ENCODE peak calls at places on chromosomes 11 and 22, in seven cellular contexts. E is SK-N-SH, Q is H1, W is K562, K is HepG2, I is GM12878, T is GM12892. F is an unnamed sample.

GRCh38 chr11:64800633-64801464 is 2.2 kb downstream of the MAP4K2 start:
- DNase-seq in E (no peak), Q (no peak), W (peak), K (no peak), I (no peak), T (peak), F (no peak)

GRCh38 chr11:100640646-100641045 is 46.4 kb upstream of the ARHGAP42 start:
- DNase-seq in E (no peak), Q (no peak), W (no peak), K (no peak), I (no peak), T (no peak), F (no peak)

GRCh38 chr11:95883381-95883780 is 40.5 kb downstream of the MTMR2 start:
- DNase-seq in E (no peak), Q (no peak), W (no peak), K (no peak), I (no peak), T (no peak), F (no peak)

GRCh38 chr11:123822591-123822990 is 16.4 kb upstream of the OR6M1 start:
- DNase-seq in E (no peak), Q (no peak), W (no peak), K (no peak), I (no peak), T (no peak), F (no peak)

GRCh38 chr11:110471315-110471714 is 41.6 kb downstream of the FDX1 start:
- DNase-seq in E (no peak), Q (no peak), W (no peak), K (no peak), I (no peak), T (no peak), F (no peak)

GRCh38 chr11:9462172-9462799 is 1.5 kb downstream of the ZNF143 start:
- DNase-seq in E (no peak), Q (no peak), W (no peak), K (no peak), I (no peak), T (no peak), F (no peak)

GRCh38 chr11:58575377-58576020 is at the start of gene LPXN:
- DNase-seq in E (no peak), Q (no peak), W (no peak), K (no peak), I (no peak), T (no peak), F (no peak)

GRCh38 chr11:134413334-134414035 is 1.4 kb upstream of the B3GAT1 start:
- DNase-seq in E (no peak), Q (no peak), W (no peak), K (no peak), I (no peak), T (no peak), F (no peak)

GRCh38 chr11:8654503-8654902 is 28.0 kb downstream of the TRIM66 start:
- DNase-seq in E (no peak), Q (no peak), W (no peak), K (no peak), I (no peak), T (no peak), F (no peak)

GRCh38 chr22:49331223-49331815 is 496.4 kb downstream of the BRD1 start:
- DNase-seq in E (no peak), Q (no peak), W (no peak), K (no peak), I (no peak), T (no peak), F (no peak)

GRCh38 chr11:123183391-123184099 is 11.5 kb downstream of the CLMP start:
- DNase-seq in E (no peak), Q (no peak), W (no peak), K (no peak), I (no peak), T (no peak), F (no peak)

GRCh38 chr22:46083383-46084350 is 66.7 kb upstream of the PPARA start:
- DNase-seq in E (no peak), Q (no peak), W (no peak), K (no peak), I (no peak), T (no peak), F (no peak)

GRCh38 chr22:28246392-28246791 is 327.3 kb upstream of the PITPNB start:
- DNase-seq in E (no peak), Q (no peak), W (no peak), K (no peak), I (no peak), T (no peak), F (no peak)

GRCh38 chr11:1460396-1460795 is 26.2 kb downstream of the MOB2 start:
- DNase-seq in E (no peak), Q (no peak), W (no peak), K (no peak), I (no peak), T (no peak), F (no peak)

GRCh38 chr22:38766076-38766777 is 10.4 kb upstream of the SUN2 start:
- DNase-seq in E (peak), Q (peak), W (peak), K (peak), I (no peak), T (peak), F (no peak)

GRCh38 chr11:15276616-15277015 is 161.9 kb downstream of the INSC start:
- DNase-seq in E (peak), Q (no peak), W (peak), K (no peak), I (no peak), T (no peak), F (no peak)

GRCh38 chr11:74895340-74896116 is 53.4 kb downstream of the XRRA1 start:
- DNase-seq in E (no peak), Q (no peak), W (no peak), K (no peak), I (no peak), T (no peak), F (no peak)

GRCh38 chr11:104365676-104366075 is 201.7 kb upstream of the PDGFD start:
- DNase-seq in E (no peak), Q (no peak), W (no peak), K (no peak), I (no peak), T (no peak), F (no peak)

GRCh38 chr11:77596626-77597025 is 6.9 kb downstream of the AQP11 start:
- DNase-seq in E (no peak), Q (no peak), W (no peak), K (no peak), I (no peak), T (no peak), F (no peak)

GRCh38 chr22:30187726-30188407 is 58.7 kb downstream of the LIF start:
- DNase-seq in E (no peak), Q (no peak), W (no peak), K (no peak), I (no peak), T (no peak), F (no peak)

GRCh38 chr11:3626250-3626960 is 15.4 kb downstream of the ART5 start:
- DNase-seq in E (no peak), Q (no peak), W (no peak), K (no peak), I (no peak), T (no peak), F (no peak)

GRCh38 chr11:82355313-82355823 is 378.3 kb downstream of the FAM181B start:
- DNase-seq in E (no peak), Q (no peak), W (no peak), K (no peak), I (no peak), T (no peak), F (no peak)

GRCh38 chr11:76155455-76156232 is 50.7 kb downstream of the WNT11 start:
- DNase-seq in E (peak), Q (no peak), W (no peak), K (no peak), I (no peak), T (no peak), F (no peak)

GRCh38 chr11:45079567-45079942 is 66.9 kb upstream of the PRDM11 start:
- DNase-seq in E (no peak), Q (no peak), W (no peak), K (no peak), I (no peak), T (no peak), F (no peak)

GRCh38 chr22:47091921-47092700 is 329.7 kb downstream of the TBC1D22A start:
- DNase-seq in E (no peak), Q (no peak), W (no peak), K (no peak), I (no peak), T (no peak), F (no peak)

GRCh38 chr22:45831394-45831793 is 145.6 kb downstream of the WNT7B start:
- DNase-seq in E (no peak), Q (no peak), W (no peak), K (no peak), I (no peak), T (no peak), F (no peak)

GRCh38 chr22:48489551-48490512 is 1337.8 kb downstream of the BRD1 start:
- DNase-seq in E (peak), Q (no peak), W (no peak), K (no peak), I (no peak), T (no peak), F (no peak)

GRCh38 chr11:71500601-71501021 is 26.5 kb upstream of the KRTAP5-7 start:
- DNase-seq in E (peak), Q (no peak), W (no peak), K (no peak), I (no peak), T (no peak), F (no peak)

GRCh38 chr11:7098235-7098832 is 9.5 kb downstream of the RBMXL2 start:
- DNase-seq in E (peak), Q (no peak), W (peak), K (peak), I (peak), T (no peak), F (peak)

GRCh38 chr11:47987781-47988180 is 7.4 kb downstream of the PTPRJ start:
- DNase-seq in E (no peak), Q (no peak), W (no peak), K (no peak), I (no peak), T (no peak), F (no peak)

GRCh38 chr22:28139993-28140392 is 220.9 kb upstream of the PITPNB start:
- DNase-seq in E (no peak), Q (no peak), W (no peak), K (no peak), I (no peak), T (no peak), F (no peak)

GRCh38 chr11:110028904-110029303 is 64.3 kb upstream of the ZC3H12C start:
- DNase-seq in E (no peak), Q (no peak), W (no peak), K (no peak), I (peak), T (no peak), F (no peak)

GRCh38 chr22:45077826-45078334 is 68.1 kb upstream of the PHF21B start:
- DNase-seq in E (no peak), Q (no peak), W (no peak), K (no peak), I (no peak), T (no peak), F (no peak)

GRCh38 chr11:117457031-117457785 is 129.6 kb downstream of the CEP164 start:
- DNase-seq in E (no peak), Q (no peak), W (no peak), K (no peak), I (no peak), T (no peak), F (no peak)

GRCh38 chr11:126146454-126147192 is 64.8 kb downstream of the RPUSD4 start:
- DNase-seq in E (no peak), Q (no peak), W (no peak), K (peak), I (no peak), T (no peak), F (peak)

GRCh38 chr11:126162286-126163030 is 49.0 kb downstream of the RPUSD4 start:
- DNase-seq in E (no peak), Q (no peak), W (no peak), K (no peak), I (no peak), T (no peak), F (no peak)

GRCh38 chr11:35006389-35007128 is 90.1 kb downstream of the PDHX start:
- DNase-seq in E (no peak), Q (no peak), W (no peak), K (no peak), I (peak), T (peak), F (no peak)

GRCh38 chr11:35005156-35005780 is 88.8 kb downstream of the PDHX start:
- DNase-seq in E (no peak), Q (no peak), W (no peak), K (no peak), I (no peak), T (no peak), F (no peak)

GRCh38 chr11:35009191-35009940 is 92.9 kb downstream of the PDHX start:
- DNase-seq in E (no peak), Q (no peak), W (no peak), K (peak), I (no peak), T (no peak), F (no peak)

GRCh38 chr11:35009941-35010337 is 93.5 kb downstream of the PDHX start:
- DNase-seq in E (no peak), Q (no peak), W (no peak), K (no peak), I (no peak), T (no peak), F (no peak)

GRCh38 chr11:35007277-35007676 is 90.9 kb downstream of the PDHX start:
- DNase-seq in E (no peak), Q (no peak), W (no peak), K (no peak), I (peak), T (no peak), F (no peak)
- TF ChIP-seq TAF1 in E (no peak), Q (no peak), W (no peak), K (no peak), I (no peak), T (no peak), F (no peak)

DNA sequence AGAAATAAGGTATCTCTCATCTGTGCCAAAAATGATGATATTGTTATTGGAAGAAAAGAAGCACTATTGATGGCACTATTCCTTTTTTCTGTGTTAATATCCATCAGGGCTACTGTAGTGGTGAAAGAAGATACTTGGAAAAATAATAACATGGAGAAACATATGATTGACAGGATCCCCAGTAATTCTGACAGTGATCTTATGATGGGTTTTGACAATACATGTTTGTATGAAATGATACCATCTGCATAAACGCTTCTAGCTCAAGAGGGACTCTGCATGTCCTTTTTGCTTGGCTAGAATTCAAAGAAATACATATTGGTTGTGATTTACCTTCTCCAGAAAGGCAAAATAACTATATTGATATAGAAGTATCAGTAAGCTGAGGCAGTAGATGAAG is 178.1 kb downstream of the GUCY1A2 start:
- DNase-seq in E (no peak), Q (no peak), W (no peak), K (no peak), I (no peak), T (no peak), F (no peak)
- TF ChIP-seq TAF1 in E (no peak), Q (no peak), W (no peak), K (no peak), I (no peak), T (no peak), F (no peak)

GRCh38 chr22:25153961-25154685 is 45.5 kb upstream of the CRYBB3 start:
- DNase-seq in E (peak), Q (no peak), W (no peak), K (peak), I (no peak), T (no peak), F (no peak)
- TF ChIP-seq TAF1 in E (no peak), Q (no peak), W (no peak), K (no peak), I (no peak), T (no peak), F (no peak)

DNA sequence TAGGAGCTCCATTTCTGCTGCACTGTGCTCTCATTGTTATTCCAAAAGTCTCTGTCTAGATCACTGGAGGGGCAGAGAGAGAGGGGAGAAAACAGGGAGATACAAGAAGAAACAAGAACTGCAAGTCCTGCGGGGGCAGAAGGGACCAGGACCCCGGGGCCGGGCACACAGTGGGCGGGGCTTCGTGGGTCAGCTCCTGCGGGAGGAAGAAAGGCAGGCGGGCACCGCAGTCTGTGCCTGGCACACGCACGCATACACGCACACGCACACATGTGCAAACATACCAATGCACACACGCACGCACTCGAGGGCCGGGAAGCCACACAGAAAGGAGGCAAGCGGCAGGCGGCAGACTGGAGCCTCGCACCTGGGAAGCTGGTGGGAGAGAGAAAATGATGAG is 33.6 kb downstream of the SYT7 start:
- DNase-seq in E (no peak), Q (no peak), W (no peak), K (no peak), I (no peak), T (no peak), F (no peak)
- TF ChIP-seq TAF1 in E (no peak), Q (no peak), W (no peak), K (no peak), I (no peak), T (no peak), F (no peak)

GRCh38 chr11:112016088-112016764 is 9.0 kb upstream of the DLAT start:
- DNase-seq in E (no peak), Q (no peak), W (no peak), K (no peak), I (no peak), T (peak), F (peak)

GRCh38 chr11:112013501-112014164 is 11.6 kb upstream of the DLAT start:
- DNase-seq in E (no peak), Q (no peak), W (no peak), K (no peak), I (no peak), T (no peak), F (no peak)

GRCh38 chr11:112019066-112019465 is 6.1 kb upstream of the DLAT start:
- DNase-seq in E (no peak), Q (no peak), W (no peak), K (no peak), I (no peak), T (no peak), F (no peak)

GRCh38 chr11:112017538-112017937 is 7.7 kb upstream of the DLAT start:
- DNase-seq in E (no peak), Q (no peak), W (no peak), K (peak), I (no peak), T (no peak), F (no peak)

GRCh38 chr11:112016765-112017356 is 8.3 kb upstream of the DLAT start:
- DNase-seq in E (no peak), Q (no peak), W (no peak), K (no peak), I (no peak), T (no peak), F (no peak)
- TF ChIP-seq TAF1 in E (no peak), Q (no peak), W (no peak), K (no peak), I (no peak), T (no peak), F (no peak)

DNA sequence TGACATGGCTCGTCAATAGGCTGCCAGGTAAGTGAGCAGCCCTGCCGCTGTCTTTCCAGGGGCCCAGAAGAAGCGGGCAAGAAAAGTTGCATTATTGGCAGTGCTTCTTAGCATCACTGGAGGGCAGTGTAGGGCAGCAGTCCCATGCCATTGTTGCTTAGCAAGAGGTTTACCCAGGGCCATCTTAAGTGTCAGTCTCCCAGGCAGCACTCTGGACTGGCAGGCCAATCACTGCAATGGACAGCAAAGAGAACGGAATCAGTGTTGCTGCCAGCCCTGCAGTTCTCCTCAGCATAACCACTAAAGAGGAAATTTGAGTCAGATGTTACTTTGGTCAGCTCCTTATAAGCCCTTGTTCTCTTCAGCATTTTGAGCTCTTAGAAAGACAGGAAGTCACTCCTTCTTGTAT is 13.4 kb upstream of the GRK2 start:
- DNase-seq in E (no peak), Q (no peak), W (no peak), K (no peak), I (no peak), T (no peak), F (no peak)
- TF ChIP-seq TAF1 in E (no peak), Q (no peak), W (no peak), K (no peak), I (no peak), T (no peak), F (no peak)

GRCh38 chr22:50665738-50666137 is 6.9 kb upstream of the SHANK3 start:
- DNase-seq in E (no peak), Q (no peak), W (no peak), K (no peak), I (no peak), T (no peak), F (no peak)

GRCh38 chr22:50660306-50660705 is 12.3 kb upstream of the SHANK3 start:
- DNase-seq in E (no peak), Q (no peak), W (no peak), K (no peak), I (no peak), T (no peak), F (no peak)

GRCh38 chr22:50670513-50670912 is 2.1 kb upstream of the SHANK3 start:
- DNase-seq in E (no peak), Q (no peak), W (no peak), K (no peak), I (no peak), T (no peak), F (no peak)

GRCh38 chr22:50670914-50671538 is 1.6 kb upstream of the SHANK3 start:
- DNase-seq in E (no peak), Q (no peak), W (peak), K (no peak), I (no peak), T (no peak), F (no peak)

GRCh38 chr22:50665212-50665611 is 7.4 kb upstream of the SHANK3 start:
- DNase-seq in E (no peak), Q (no peak), W (no peak), K (no peak), I (no peak), T (no peak), F (no peak)
- TF ChIP-seq TAF1 in E (no peak), Q (no peak), W (no peak), K (no peak), I (no peak), T (no peak), F (no peak)

F was measured in GM12891.